ENCODE peak calls at places on chromosomes 16 and 17, in four cellular contexts. S is CD4-positive, CD25-positive, alpha-beta regulatory T cell; G is IMR-90; C is ovary. Z is an unnamed sample.

GRCh38 chr17:72471296-72471695 is 350.5 kb downstream of the SOX9 start:
- DNase-seq in G (no peak), S (no peak), C (no peak), Z (no peak)

GRCh38 chr16:57276596-57276995 is 7.9 kb downstream of the PLLP start:
- DNase-seq in G (no peak), C (no peak), S (no peak), Z (no peak)

GRCh38 chr16:1171854-1172428 is 19.0 kb downstream of the CACNA1H start:
- DNase-seq in S (no peak), C (no peak), G (no peak), Z (no peak)

GRCh38 chr16:29321000-29321393 is 85.5 kb downstream of the NPIPB11 start:
- DNase-seq in C (no peak), S (no peak), G (no peak), Z (no peak)

GRCh38 chr17:61245706-61246135 is 153.9 kb upstream of the TBX2 start:
- DNase-seq in G (no peak), S (no peak), C (no peak), Z (no peak)

GRCh38 chr16:77868478-77868877 is 80.1 kb downstream of the VAT1L start:
- DNase-seq in S (no peak), G (no peak), C (no peak), Z (no peak)

GRCh38 chr17:15942207-15942833 is 2.6 kb upstream of the ADORA2B start:
- DNase-seq in S (no peak), G (no peak), C (no peak), Z (no peak)

GRCh38 chr17:29597361-29598172 is 4.6 kb downstream of the ANKRD13B start:
- DNase-seq in S (no peak), G (no peak), C (no peak), Z (no peak)

GRCh38 chr17:78252701-78253635 is 21.5 kb downstream of the TMEM235 start:
- DNase-seq in C (peak; percentile 38), S (no peak), G (no peak), Z (peak; percentile 61)

GRCh38 chr16:67252806-67253497 is 4.2 kb downstream of the SLC9A5 start:
- DNase-seq in G (no peak), C (no peak), S (no peak), Z (no peak)

GRCh38 chr16:85622683-85623082 is 9.6 kb downstream of the GSE1 start:
- DNase-seq in S (no peak), C (no peak), G (no peak), Z (no peak)

GRCh38 chr16:85623997-85624601 is 11.0 kb downstream of the GSE1 start:
- DNase-seq in C (no peak), G (no peak), S (no peak), Z (no peak)

GRCh38 chr16:85620403-85620802 is 7.3 kb downstream of the GSE1 start:
- DNase-seq in C (no peak), G (no peak), S (no peak), Z (no peak)

GRCh38 chr16:85623250-85623649 is 10.1 kb downstream of the GSE1 start:
- DNase-seq in C (no peak), G (no peak), S (no peak), Z (no peak)

GRCh38 chr16:85621698-85622433 is 8.7 kb downstream of the GSE1 start:
- DNase-seq in S (no peak), C (no peak), G (no peak), Z (no peak)
- H3K27ac ChIP-seq in S (no peak overlapping the region), C (no peak overlapping the region), G (no peak overlapping the region), Z (no peak overlapping the region)

GRCh38 chr16:35310999-35311398 is 1851.6 kb downstream of the TP53TG3F start:
- DNase-seq in G (no peak), S (no peak), C (no peak), Z (no peak)
- H3K9me3 ChIP-seq in G (peaks cover 34% of the 10 kb centered on the region), S (peaks cover 29% of the 10 kb centered on the region), C (no peaks in the 10 kb centered on the region), Z (peaks cover 58% of the 10 kb centered on the region)

GRCh38 chr17:18919963-18920362 is 32.0 kb upstream of the SLC5A10 start:
- DNase-seq in C (no peak), S (no peak), G (no peak), Z (no peak)

GRCh38 chr17:18925187-18925586 is 26.8 kb upstream of the SLC5A10 start:
- DNase-seq in G (no peak), C (no peak), S (no peak), Z (peak; percentile 51)

GRCh38 chr17:18920911-18921441 is 31.0 kb upstream of the SLC5A10 start:
- DNase-seq in G (peak; percentile 24), C (no peak), S (no peak), Z (peak; percentile 50)

GRCh38 chr17:18921912-18922451 is 30.0 kb upstream of the SLC5A10 start:
- DNase-seq in S (no peak), C (peak; percentile 39), G (peak; percentile 68), Z (no peak)

DNA sequence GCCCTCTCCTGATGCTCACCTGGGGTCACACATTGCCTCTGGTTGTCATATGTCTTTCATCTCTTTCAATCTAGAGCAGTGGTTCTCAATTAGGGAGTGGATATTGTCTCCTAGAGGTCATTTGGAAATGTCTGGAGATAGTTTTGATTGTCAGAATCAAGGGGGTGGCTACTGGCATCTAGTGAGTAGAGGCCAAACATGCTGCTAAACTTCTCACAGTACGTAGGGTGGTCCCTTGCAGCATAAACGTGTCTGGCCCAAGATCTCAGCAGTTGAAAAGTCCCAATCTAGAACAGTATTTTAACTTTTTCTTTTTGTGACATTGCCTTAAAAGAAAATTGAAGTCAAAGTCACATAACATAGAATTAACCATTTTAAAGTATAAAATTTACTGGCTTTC is 30.5 kb upstream of the SLC5A10 start:
- DNase-seq in S (no peak), C (no peak), G (no peak), Z (no peak)
- H3K27ac ChIP-seq in S (no peak overlapping the region), C (no peak overlapping the region), G (no peak overlapping the region), Z (peak overlapping the region; percentile 44)

GRCh38 chr17:70037498-70037897 is 37.5 kb upstream of the KCNJ16 start:
- DNase-seq in G (no peak), C (no peak), S (no peak), Z (no peak)
- H3K9me3 ChIP-seq in G (no peaks in the 10 kb centered on the region), C (no peaks in the 10 kb centered on the region), S (no peaks in the 10 kb centered on the region), Z (no peaks in the 10 kb centered on the region)

Z was measured in naive thymus-derived CD4-positive, alpha-beta T cell.